ENCODE peak calls at places on chromosomes 13 and 19, in nine cellular contexts. One of them, this sample, is unnamed.

GRCh38 chr13:113564331-113565023 is 20.1 kb upstream of the TFDP1 start:
- DNase-seq in ascending aorta: peak; percentile 45
- DNase-seq in cardiac muscle cell: no peak
- DNase-seq in brain microvascular endothelial cell: no peak
- DNase-seq in K562: no peak
- DNase-seq in A549: no peak
- DNase-seq in AG04450: no peak
- DNase-seq in stomach: peak; percentile 20
- DNase-seq in ovary: no peak
- DNase-seq in this sample: no peak

GRCh38 chr19:48501961-48502719 is 9.5 kb downstream of the LMTK3 start:
- DNase-seq in ascending aorta: peak; percentile 75
- DNase-seq in cardiac muscle cell: peak; percentile 94
- DNase-seq in brain microvascular endothelial cell: no peak
- DNase-seq in K562: peak; percentile 97
- DNase-seq in A549: peak; percentile 99
- DNase-seq in AG04450: no peak
- DNase-seq in stomach: peak; percentile 95
- DNase-seq in ovary: no peak
- DNase-seq in this sample: no peak

GRCh38 chr13:72521965-72522661 is 205.3 kb downstream of the MZT1 start:
- DNase-seq in ascending aorta: no peak
- DNase-seq in cardiac muscle cell: no peak
- DNase-seq in brain microvascular endothelial cell: no peak
- DNase-seq in K562: no peak
- DNase-seq in A549: no peak
- DNase-seq in AG04450: no peak
- DNase-seq in stomach: peak; percentile 42
- DNase-seq in ovary: no peak
- DNase-seq in this sample: no peak

GRCh38 chr13:28573595-28574373 is 78.9 kb upstream of the FLT1 start:
- DNase-seq in ascending aorta: peak; percentile 65
- DNase-seq in cardiac muscle cell: no peak
- DNase-seq in brain microvascular endothelial cell: no peak
- DNase-seq in K562: no peak
- DNase-seq in A549: no peak
- DNase-seq in AG04450: no peak
- DNase-seq in stomach: no peak
- DNase-seq in ovary: no peak
- DNase-seq in this sample: no peak

GRCh38 chr13:76848596-76848995 is 37.6 kb downstream of the KCTD12 start:
- DNase-seq in ascending aorta: peak; percentile 63
- DNase-seq in cardiac muscle cell: no peak
- DNase-seq in brain microvascular endothelial cell: no peak
- DNase-seq in K562: no peak
- DNase-seq in A549: no peak
- DNase-seq in AG04450: no peak
- DNase-seq in stomach: no peak
- DNase-seq in ovary: no peak
- DNase-seq in this sample: peak; percentile 72

GRCh38 chr19:37007587-37008220 is 70.5 kb upstream of the ZNF420 start:
- DNase-seq in ascending aorta: no peak
- DNase-seq in cardiac muscle cell: no peak
- DNase-seq in brain microvascular endothelial cell: peak; percentile 40
- DNase-seq in K562: peak; percentile 36
- DNase-seq in A549: peak; percentile 61
- DNase-seq in AG04450: peak; percentile 7
- DNase-seq in stomach: peak; percentile 27
- DNase-seq in ovary: peak; percentile 75
- DNase-seq in this sample: peak; percentile 62

GRCh38 chr19:35446194-35446593 is 1.9 kb upstream of the FFAR2 start:
- DNase-seq in ascending aorta: no peak
- DNase-seq in cardiac muscle cell: no peak
- DNase-seq in brain microvascular endothelial cell: no peak
- DNase-seq in K562: no peak
- DNase-seq in A549: no peak
- DNase-seq in AG04450: no peak
- DNase-seq in stomach: no peak
- DNase-seq in ovary: no peak
- DNase-seq in this sample: no peak

GRCh38 chr13:33610471-33611015 is 207.4 kb upstream of the RFC3 start:
- DNase-seq in ascending aorta: peak; percentile 84
- DNase-seq in cardiac muscle cell: no peak
- DNase-seq in brain microvascular endothelial cell: no peak
- DNase-seq in K562: peak; percentile 7
- DNase-seq in A549: peak; percentile 1
- DNase-seq in AG04450: no peak
- DNase-seq in stomach: no peak
- DNase-seq in ovary: peak; percentile 27
- DNase-seq in this sample: peak; percentile 89

GRCh38 chr13:113916330-113916815 is 52.5 kb upstream of the GAS6 start:
- DNase-seq in ascending aorta: peak; percentile 57
- DNase-seq in cardiac muscle cell: no peak
- DNase-seq in brain microvascular endothelial cell: no peak
- DNase-seq in K562: no peak
- DNase-seq in A549: peak; percentile 12
- DNase-seq in AG04450: no peak
- DNase-seq in stomach: no peak
- DNase-seq in ovary: no peak
- DNase-seq in this sample: no peak

GRCh38 chr13:36612242-36612641 is 61.6 kb upstream of the SERTM1 start:
- DNase-seq in ascending aorta: no peak
- DNase-seq in cardiac muscle cell: no peak
- DNase-seq in brain microvascular endothelial cell: no peak
- DNase-seq in K562: no peak
- DNase-seq in A549: no peak
- DNase-seq in AG04450: no peak
- DNase-seq in stomach: no peak
- DNase-seq in ovary: no peak
- DNase-seq in this sample: no peak

GRCh38 chr13:112910616-112911280 is 58.3 kb upstream of the MCF2L start:
- DNase-seq in ascending aorta: peak; percentile 40
- DNase-seq in cardiac muscle cell: no peak
- DNase-seq in brain microvascular endothelial cell: no peak
- DNase-seq in K562: no peak
- DNase-seq in A549: no peak
- DNase-seq in AG04450: no peak
- DNase-seq in stomach: no peak
- DNase-seq in ovary: no peak
- DNase-seq in this sample: no peak

GRCh38 chr13:89923731-89924130 is 1423.8 kb upstream of the MIR17HG start:
- DNase-seq in ascending aorta: no peak
- DNase-seq in cardiac muscle cell: no peak
- DNase-seq in brain microvascular endothelial cell: no peak
- DNase-seq in K562: no peak
- DNase-seq in A549: no peak
- DNase-seq in AG04450: peak; percentile 8
- DNase-seq in stomach: no peak
- DNase-seq in ovary: no peak
- DNase-seq in this sample: no peak

GRCh38 chr19:34808566-34808965 is 35.6 kb upstream of the ZNF599 start:
- DNase-seq in ascending aorta: no peak
- DNase-seq in cardiac muscle cell: no peak
- DNase-seq in brain microvascular endothelial cell: peak; percentile 53
- DNase-seq in K562: no peak
- DNase-seq in A549: no peak
- DNase-seq in AG04450: peak; percentile 20
- DNase-seq in stomach: no peak
- DNase-seq in ovary: no peak
- DNase-seq in this sample: no peak

GRCh38 chr13:26544707-26545106 is 12.8 kb upstream of the WASF3 start:
- DNase-seq in ascending aorta: no peak
- DNase-seq in cardiac muscle cell: no peak
- DNase-seq in brain microvascular endothelial cell: no peak
- DNase-seq in K562: no peak
- DNase-seq in A549: no peak
- DNase-seq in AG04450: no peak
- DNase-seq in stomach: no peak
- DNase-seq in ovary: no peak
- DNase-seq in this sample: no peak

DNA sequence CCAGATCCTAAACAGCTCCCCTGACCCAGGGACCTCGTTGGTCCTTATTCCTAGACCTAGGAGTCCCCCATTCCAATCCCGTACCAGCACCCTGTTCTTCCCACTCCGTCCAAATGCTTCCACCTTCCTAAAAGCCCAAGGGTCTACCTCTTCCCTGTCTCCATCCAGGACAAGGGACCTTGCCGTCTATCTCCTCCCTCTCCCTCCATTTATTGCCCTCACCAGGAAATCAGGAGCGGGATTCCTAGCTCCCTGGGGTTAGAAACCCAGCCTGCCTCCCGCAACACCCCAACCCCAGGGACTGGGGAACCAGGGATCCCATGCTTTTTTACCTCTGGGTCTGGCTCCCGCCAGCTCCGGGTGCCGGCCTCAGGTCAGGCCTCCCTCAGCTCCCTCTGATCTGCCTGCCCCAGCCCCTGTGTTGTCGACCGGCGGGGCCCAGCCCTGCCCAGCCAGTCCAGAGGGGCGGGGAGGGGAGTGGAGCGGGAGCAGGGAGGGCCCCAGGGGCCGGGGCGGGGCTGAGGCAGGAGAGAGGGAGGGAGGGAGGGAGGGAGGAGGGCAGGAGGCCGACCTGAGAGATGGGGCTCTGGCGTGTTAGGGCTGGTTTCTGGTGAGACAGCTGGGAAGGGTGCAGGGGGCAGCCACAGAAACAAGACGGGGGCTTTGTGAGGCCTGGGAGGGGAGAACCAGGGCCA is at the start of gene B3GNT8:
- DNase-seq in ascending aorta: peak; percentile 91
- DNase-seq in cardiac muscle cell: peak; percentile 94
- DNase-seq in brain microvascular endothelial cell: peak; percentile 11
- DNase-seq in K562: peak; percentile 92
- DNase-seq in A549: no peak
- DNase-seq in AG04450: peak; percentile 11
- DNase-seq in stomach: peak; percentile 86
- DNase-seq in ovary: peak; percentile 83
- DNase-seq in this sample: peak; percentile 87
- H3K27ac ChIP-seq in ascending aorta: peak within 1 kb of the TSS; percentile 89
- H3K27ac ChIP-seq in cardiac muscle cell: peak within 1 kb of the TSS; percentile 84
- H3K27ac ChIP-seq in brain microvascular endothelial cell: no peak within 1 kb of the TSS
- H3K27ac ChIP-seq in K562: peak within 1 kb of the TSS; percentile 79
- H3K27ac ChIP-seq in A549: no peak within 1 kb of the TSS
- H3K27ac ChIP-seq in AG04450: no peak within 1 kb of the TSS
- H3K27ac ChIP-seq in stomach: peak within 1 kb of the TSS; percentile 71
- H3K27ac ChIP-seq in ovary: peak within 1 kb of the TSS; percentile 22
- H3K27ac ChIP-seq in this sample: peak within 1 kb of the TSS; percentile 72

GRCh38 chr19:50602935-50603334 is 34.7 kb upstream of the LRRC4B start:
- DNase-seq in ascending aorta: no peak
- DNase-seq in cardiac muscle cell: no peak
- DNase-seq in brain microvascular endothelial cell: no peak
- DNase-seq in K562: peak; percentile 63
- DNase-seq in A549: no peak
- DNase-seq in AG04450: no peak
- DNase-seq in stomach: no peak
- DNase-seq in ovary: no peak
- DNase-seq in this sample: no peak

GRCh38 chr19:50607388-50607787 is 32.3 kb downstream of the SYT3 start:
- DNase-seq in ascending aorta: no peak
- DNase-seq in cardiac muscle cell: no peak
- DNase-seq in brain microvascular endothelial cell: no peak
- DNase-seq in K562: no peak
- DNase-seq in A549: no peak
- DNase-seq in AG04450: no peak
- DNase-seq in stomach: no peak
- DNase-seq in ovary: no peak
- DNase-seq in this sample: no peak

GRCh38 chr19:50602496-50602895 is 34.3 kb upstream of the LRRC4B start:
- DNase-seq in ascending aorta: no peak
- DNase-seq in cardiac muscle cell: no peak
- DNase-seq in brain microvascular endothelial cell: no peak
- DNase-seq in K562: no peak
- DNase-seq in A549: no peak
- DNase-seq in AG04450: no peak
- DNase-seq in stomach: no peak
- DNase-seq in ovary: no peak
- DNase-seq in this sample: no peak

GRCh38 chr19:50607874-50608785 is 31.6 kb downstream of the SYT3 start:
- DNase-seq in ascending aorta: peak; percentile 74
- DNase-seq in cardiac muscle cell: peak; percentile 99
- DNase-seq in brain microvascular endothelial cell: peak; percentile 73
- DNase-seq in K562: peak; percentile 99
- DNase-seq in A549: peak; percentile 99
- DNase-seq in AG04450: peak; percentile 8
- DNase-seq in stomach: peak; percentile 42
- DNase-seq in ovary: no peak
- DNase-seq in this sample: peak; percentile 74
- TF ChIP-seq CTCF in ascending aorta: no peak
- TF ChIP-seq CTCF in cardiac muscle cell: peak; percentile 79
- TF ChIP-seq CTCF in brain microvascular endothelial cell: peak; percentile 50
- TF ChIP-seq CTCF in K562: peak; percentile 98
- TF ChIP-seq CTCF in A549: peak; percentile 82
- TF ChIP-seq CTCF in AG04450: peak; percentile 51
- TF ChIP-seq CTCF in stomach: no peak
- TF ChIP-seq CTCF in ovary: no peak
- TF ChIP-seq CTCF in this sample: no peak

GRCh38 chr19:13398182-13398581 is 108.1 kb downstream of the CACNA1A start:
- DNase-seq in ascending aorta: no peak
- DNase-seq in cardiac muscle cell: no peak
- DNase-seq in brain microvascular endothelial cell: no peak
- DNase-seq in K562: no peak
- DNase-seq in A549: no peak
- DNase-seq in AG04450: no peak
- DNase-seq in stomach: no peak
- DNase-seq in ovary: no peak
- DNase-seq in this sample: no peak

GRCh38 chr19:13400296-13400695 is 106.0 kb downstream of the CACNA1A start:
- DNase-seq in ascending aorta: no peak
- DNase-seq in cardiac muscle cell: no peak
- DNase-seq in brain microvascular endothelial cell: no peak
- DNase-seq in K562: no peak
- DNase-seq in A549: no peak
- DNase-seq in AG04450: no peak
- DNase-seq in stomach: no peak
- DNase-seq in ovary: no peak
- DNase-seq in this sample: no peak

GRCh38 chr19:13398780-13399726 is 107.2 kb downstream of the CACNA1A start:
- DNase-seq in ascending aorta: no peak
- DNase-seq in cardiac muscle cell: no peak
- DNase-seq in brain microvascular endothelial cell: peak; percentile 74
- DNase-seq in K562: peak; percentile 62
- DNase-seq in A549: peak; percentile 2
- DNase-seq in AG04450: peak; percentile 75
- DNase-seq in stomach: no peak
- DNase-seq in ovary: no peak
- DNase-seq in this sample: no peak

GRCh38 chr19:13401388-13401787 is 104.9 kb downstream of the CACNA1A start:
- DNase-seq in ascending aorta: no peak
- DNase-seq in cardiac muscle cell: no peak
- DNase-seq in brain microvascular endothelial cell: peak; percentile 20
- DNase-seq in K562: peak; percentile 85
- DNase-seq in A549: peak; percentile 40
- DNase-seq in AG04450: no peak
- DNase-seq in stomach: no peak
- DNase-seq in ovary: no peak
- DNase-seq in this sample: no peak

GRCh38 chr19:13399746-13400145 is 106.5 kb downstream of the CACNA1A start:
- DNase-seq in ascending aorta: no peak
- DNase-seq in cardiac muscle cell: no peak
- DNase-seq in brain microvascular endothelial cell: no peak
- DNase-seq in K562: peak; percentile 47
- DNase-seq in A549: no peak
- DNase-seq in AG04450: no peak
- DNase-seq in stomach: no peak
- DNase-seq in ovary: no peak
- DNase-seq in this sample: no peak
- H3K27ac ChIP-seq in ascending aorta: no peak overlapping the region
- H3K27ac ChIP-seq in cardiac muscle cell: no peak overlapping the region
- H3K27ac ChIP-seq in brain microvascular endothelial cell: peak overlapping the region; percentile 77
- H3K27ac ChIP-seq in K562: peak overlapping the region; percentile 90
- H3K27ac ChIP-seq in A549: no peak overlapping the region
- H3K27ac ChIP-seq in AG04450: peak overlapping the region; percentile 95
- H3K27ac ChIP-seq in stomach: no peak overlapping the region
- H3K27ac ChIP-seq in ovary: no peak overlapping the region
- H3K27ac ChIP-seq in this sample: no peak overlapping the region

GRCh38 chr19:317710-318508 is 26.7 kb downstream of the MIER2 start:
- DNase-seq in ascending aorta: no peak
- DNase-seq in cardiac muscle cell: no peak
- DNase-seq in brain microvascular endothelial cell: no peak
- DNase-seq in K562: no peak
- DNase-seq in A549: no peak
- DNase-seq in AG04450: no peak
- DNase-seq in stomach: peak; percentile 23
- DNase-seq in ovary: no peak
- DNase-seq in this sample: no peak
- TF ChIP-seq CTCF in ascending aorta: no peak
- TF ChIP-seq CTCF in cardiac muscle cell: no peak
- TF ChIP-seq CTCF in brain microvascular endothelial cell: peak; percentile 20
- TF ChIP-seq CTCF in K562: no peak
- TF ChIP-seq CTCF in A549: no peak
- TF ChIP-seq CTCF in AG04450: no peak
- TF ChIP-seq CTCF in stomach: no peak
- TF ChIP-seq CTCF in ovary: no peak
- TF ChIP-seq CTCF in this sample: no peak